ENCODE peak calls at places on chromosomes 3 and 15, in eight cellular contexts. One of them, this sample, is unnamed.
A peak's percentile ranks its signal among the peaks of the same experiment; 100 is the strongest.

GRCh38 chr3:127407026-127407939 is 119.4 kb upstream of the PRR20G start:
- DNase-seq in nucleus accumbens: no peak
- DNase-seq in transverse colon: no peak
- DNase-seq in A549: no peak
- DNase-seq in NCI-H510A: no peak
- DNase-seq in choroid plexus epithelial cell: no peak
- DNase-seq in activated CD8-positive, alpha-beta memory T cell treated with anti-CD3 and anti-CD28 coated beads, Interleukin-2, amount 50 U/mL, for 48 hours: no peak
- DNase-seq in H7: peak; percentile 27
- DNase-seq in this sample: no peak

GRCh38 chr3:131114201-131114600 is 87.5 kb downstream of the NEK11 start:
- DNase-seq in nucleus accumbens: no peak
- DNase-seq in transverse colon: no peak
- DNase-seq in A549: no peak
- DNase-seq in NCI-H510A: no peak
- DNase-seq in choroid plexus epithelial cell: peak; percentile 50
- DNase-seq in activated CD8-positive, alpha-beta memory T cell treated with anti-CD3 and anti-CD28 coated beads, Interleukin-2, amount 50 U/mL, for 48 hours: no peak
- DNase-seq in H7: no peak
- DNase-seq in this sample: no peak

GRCh38 chr3:66037986-66038369 is 740 bp downstream of the MAGI1 start:
- DNase-seq in nucleus accumbens: no peak
- DNase-seq in transverse colon: peak; percentile 22
- DNase-seq in A549: no peak
- DNase-seq in NCI-H510A: no peak
- DNase-seq in choroid plexus epithelial cell: no peak
- DNase-seq in activated CD8-positive, alpha-beta memory T cell treated with anti-CD3 and anti-CD28 coated beads, Interleukin-2, amount 50 U/mL, for 48 hours: peak; percentile 58
- DNase-seq in H7: peak; percentile 65
- DNase-seq in this sample: no peak

GRCh38 chr15:100877551-100877950 is 2.1 kb upstream of the ALDH1A3 start:
- DNase-seq in nucleus accumbens: no peak
- DNase-seq in transverse colon: no peak
- DNase-seq in A549: no peak
- DNase-seq in NCI-H510A: no peak
- DNase-seq in choroid plexus epithelial cell: no peak
- DNase-seq in activated CD8-positive, alpha-beta memory T cell treated with anti-CD3 and anti-CD28 coated beads, Interleukin-2, amount 50 U/mL, for 48 hours: no peak
- DNase-seq in H7: no peak
- DNase-seq in this sample: no peak

GRCh38 chr3:114506622-114507300 is 212.9 kb downstream of the TIGIT start:
- DNase-seq in nucleus accumbens: no peak
- DNase-seq in transverse colon: no peak
- DNase-seq in A549: no peak
- DNase-seq in NCI-H510A: no peak
- DNase-seq in choroid plexus epithelial cell: peak; percentile 68
- DNase-seq in activated CD8-positive, alpha-beta memory T cell treated with anti-CD3 and anti-CD28 coated beads, Interleukin-2, amount 50 U/mL, for 48 hours: no peak
- DNase-seq in H7: no peak
- DNase-seq in this sample: no peak

GRCh38 chr3:98726084-98726483 is 37.1 kb upstream of the ST3GAL6 start:
- DNase-seq in nucleus accumbens: no peak
- DNase-seq in transverse colon: no peak
- DNase-seq in A549: no peak
- DNase-seq in NCI-H510A: no peak
- DNase-seq in choroid plexus epithelial cell: peak; percentile 23
- DNase-seq in activated CD8-positive, alpha-beta memory T cell treated with anti-CD3 and anti-CD28 coated beads, Interleukin-2, amount 50 U/mL, for 48 hours: no peak
- DNase-seq in H7: no peak
- DNase-seq in this sample: no peak

GRCh38 chr15:60397772-60398445 is at the start of gene ANXA2:
- DNase-seq in nucleus accumbens: no peak
- DNase-seq in transverse colon: peak; percentile 92
- DNase-seq in A549: peak; percentile 84
- DNase-seq in NCI-H510A: peak; percentile 9
- DNase-seq in choroid plexus epithelial cell: peak; percentile 86
- DNase-seq in activated CD8-positive, alpha-beta memory T cell treated with anti-CD3 and anti-CD28 coated beads, Interleukin-2, amount 50 U/mL, for 48 hours: peak; percentile 87
- DNase-seq in H7: peak; percentile 95
- DNase-seq in this sample: no peak

GRCh38 chr3:128486692-128487537 is 6.1 kb downstream of the GATA2 start:
- DNase-seq in nucleus accumbens: no peak
- DNase-seq in transverse colon: no peak
- DNase-seq in A549: no peak
- DNase-seq in NCI-H510A: no peak
- DNase-seq in choroid plexus epithelial cell: peak; percentile 13
- DNase-seq in activated CD8-positive, alpha-beta memory T cell treated with anti-CD3 and anti-CD28 coated beads, Interleukin-2, amount 50 U/mL, for 48 hours: peak; percentile 67
- DNase-seq in H7: peak; percentile 82
- DNase-seq in this sample: no peak

GRCh38 chr3:5226783-5227182 is 39.3 kb downstream of the EDEM1 start:
- DNase-seq in nucleus accumbens: no peak
- DNase-seq in transverse colon: no peak
- DNase-seq in A549: no peak
- DNase-seq in NCI-H510A: no peak
- DNase-seq in choroid plexus epithelial cell: peak; percentile 64
- DNase-seq in activated CD8-positive, alpha-beta memory T cell treated with anti-CD3 and anti-CD28 coated beads, Interleukin-2, amount 50 U/mL, for 48 hours: no peak
- DNase-seq in H7: no peak
- DNase-seq in this sample: peak; percentile 10

GRCh38 chr15:44427756-44428724 is 611 bp downstream of the CTDSPL2 start:
- DNase-seq in nucleus accumbens: no peak
- DNase-seq in transverse colon: peak; percentile 69
- DNase-seq in A549: peak; percentile 15
- DNase-seq in NCI-H510A: peak; percentile 53
- DNase-seq in choroid plexus epithelial cell: peak; percentile 66
- DNase-seq in activated CD8-positive, alpha-beta memory T cell treated with anti-CD3 and anti-CD28 coated beads, Interleukin-2, amount 50 U/mL, for 48 hours: no peak
- DNase-seq in H7: no peak
- DNase-seq in this sample: no peak

GRCh38 chr15:84595660-84596059 is 5.1 kb upstream of the ZSCAN2 start:
- DNase-seq in nucleus accumbens: no peak
- DNase-seq in transverse colon: no peak
- DNase-seq in A549: no peak
- DNase-seq in NCI-H510A: no peak
- DNase-seq in choroid plexus epithelial cell: no peak
- DNase-seq in activated CD8-positive, alpha-beta memory T cell treated with anti-CD3 and anti-CD28 coated beads, Interleukin-2, amount 50 U/mL, for 48 hours: no peak
- DNase-seq in H7: no peak
- DNase-seq in this sample: no peak

GRCh38 chr15:84826369-84826823 is 9.2 kb downstream of the ALPK3 start:
- DNase-seq in nucleus accumbens: no peak
- DNase-seq in transverse colon: peak; percentile 50
- DNase-seq in A549: peak; percentile 75
- DNase-seq in NCI-H510A: no peak
- DNase-seq in choroid plexus epithelial cell: peak; percentile 31
- DNase-seq in activated CD8-positive, alpha-beta memory T cell treated with anti-CD3 and anti-CD28 coated beads, Interleukin-2, amount 50 U/mL, for 48 hours: peak; percentile 51
- DNase-seq in H7: peak; percentile 83
- DNase-seq in this sample: no peak

GRCh38 chr3:71658131-71658530 is 67.1 kb downstream of the EIF4E3 start:
- DNase-seq in nucleus accumbens: no peak
- DNase-seq in transverse colon: peak; percentile 72
- DNase-seq in A549: no peak
- DNase-seq in NCI-H510A: no peak
- DNase-seq in choroid plexus epithelial cell: peak; percentile 45
- DNase-seq in activated CD8-positive, alpha-beta memory T cell treated with anti-CD3 and anti-CD28 coated beads, Interleukin-2, amount 50 U/mL, for 48 hours: no peak
- DNase-seq in H7: no peak
- DNase-seq in this sample: peak; percentile 26

GRCh38 chr15:93432474-93432873 is 343.5 kb upstream of the RGMA start:
- DNase-seq in nucleus accumbens: no peak
- DNase-seq in transverse colon: no peak
- DNase-seq in A549: no peak
- DNase-seq in NCI-H510A: no peak
- DNase-seq in choroid plexus epithelial cell: no peak
- DNase-seq in activated CD8-positive, alpha-beta memory T cell treated with anti-CD3 and anti-CD28 coated beads, Interleukin-2, amount 50 U/mL, for 48 hours: no peak
- DNase-seq in H7: no peak
- DNase-seq in this sample: no peak

GRCh38 chr3:154926721-154927120 is 153.4 kb upstream of the MME start:
- DNase-seq in nucleus accumbens: no peak
- DNase-seq in transverse colon: no peak
- DNase-seq in A549: no peak
- DNase-seq in NCI-H510A: no peak
- DNase-seq in choroid plexus epithelial cell: no peak
- DNase-seq in activated CD8-positive, alpha-beta memory T cell treated with anti-CD3 and anti-CD28 coated beads, Interleukin-2, amount 50 U/mL, for 48 hours: no peak
- DNase-seq in H7: no peak
- DNase-seq in this sample: no peak

This sample was measured in midbrain.